ENCODE peak calls at places on chromosomes 5 and 9, in five cellular contexts. C is endothelial cell, I is NCI-H2081, X is brain microvascular endothelial cell, Z is NCI-H1930. U is an unnamed sample.

GRCh38 chr5:144468542-144468941 is 297.9 kb downstream of the KCTD16 start:
- DNase-seq in I (peak), Z (peak), X (no peak), C (no peak), U (no peak)

GRCh38 chr5:26329562-26330189 is 708.7 kb downstream of the CDH9 start:
- DNase-seq in C (no peak), I (peak), X (no peak), Z (no peak), U (no peak)

GRCh38 chr5:174559141-174559540 is 165.2 kb upstream of the MSX2 start:
- DNase-seq in Z (no peak), X (no peak), C (no peak), I (no peak), U (no peak)

GRCh38 chr9:121023064-121023463 is 27.0 kb downstream of the C5 start:
- DNase-seq in I (no peak), C (no peak), X (peak), Z (no peak), U (peak)

GRCh38 chr5:84249918-84250635 is 134.6 kb downstream of the EDIL3 start:
- DNase-seq in I (no peak), C (peak), Z (no peak), X (peak), U (peak)

GRCh38 chr5:72290356-72291133 is 29.5 kb downstream of the MRPS27 start:
- DNase-seq in X (peak), I (no peak), Z (no peak), C (no peak), U (no peak)

GRCh38 chr5:1750469-1750868 is 49.2 kb downstream of the MRPL36 start:
- DNase-seq in I (no peak), Z (no peak), C (no peak), X (no peak), U (no peak)

GRCh38 chr9:77502568-77502967 is 145.6 kb downstream of the GNA14 start:
- DNase-seq in X (no peak), Z (no peak), C (no peak), I (no peak), U (peak)

GRCh38 chr9:88738708-88739107 is 203.7 kb downstream of the NXNL2 start:
- DNase-seq in X (peak), I (no peak), Z (no peak), C (no peak), U (peak)

GRCh38 chr5:161544350-161544765 is 2.2 kb downstream of the GABRB2 start:
- DNase-seq in I (peak), X (peak), C (peak), Z (no peak), U (peak)

GRCh38 chr5:168472329-168472728 is 13.9 kb upstream of the RARS1 start:
- DNase-seq in Z (no peak), C (no peak), I (no peak), X (peak), U (peak)

GRCh38 chr9:133210202-133210532 is 1.1 kb upstream of the OBP2B start:
- DNase-seq in C (no peak), X (no peak), I (no peak), Z (no peak), U (no peak)

GRCh38 chr9:129076640-129077037 is 4.3 kb upstream of the DOLPP1 start:
- DNase-seq in I (no peak), C (no peak), X (no peak), Z (no peak), U (no peak)

GRCh38 chr5:72353046-72353445 is 32.9 kb downstream of the PTCD2 start:
- DNase-seq in I (no peak), Z (no peak), X (peak), C (no peak), U (peak)

GRCh38 chr5:16178745-16179372 is 732 bp downstream of the MARCHF11 start:
- DNase-seq in X (peak), I (peak), C (peak), Z (peak), U (peak)

GRCh38 chr9:108831496-108832178 is 24.1 kb downstream of the ACTL7B start:
- DNase-seq in C (no peak), I (no peak), X (peak), Z (no peak), U (no peak)

GRCh38 chr9:110429453-110429852 is 91.8 kb upstream of the TXNDC8 start:
- DNase-seq in X (no peak), I (no peak), C (no peak), Z (no peak), U (peak)

GRCh38 chr5:76379316-76379715 is 23.8 kb upstream of the IQGAP2 start:
- DNase-seq in X (no peak), Z (no peak), C (no peak), I (no peak), U (no peak)